ENCODE peak calls at places on chromosomes 3 and 15, in six cellular contexts. C is GM12891, K is HCT116, Y is right lobe of liver, H is NB4, M is Peyer's patch. J is an unnamed sample.

GRCh38 chr3:16409032-16409431 is 104.5 kb downstream of the RFTN1 start:
- DNase-seq in K (no peak), M (no peak), C (no peak), Y (no peak), H (no peak), J (no peak)

GRCh38 chr3:42975955-42976354 is 3.2 kb upstream of the GASK1A start:
- DNase-seq in K (no peak), M (no peak), Y (no peak), C (no peak), H (no peak), J (no peak)

GRCh38 chr15:71945012-71945411 is 134.7 kb downstream of the NR2E3 start:
- DNase-seq in H (no peak), K (no peak), Y (no peak), M (no peak), C (no peak), J (no peak)

GRCh38 chr3:51974963-51975856 is at the start of gene ABHD14A:
- DNase-seq in H (peak), C (peak), K (no peak), Y (peak), M (peak), J (peak)

GRCh38 chr15:99105516-99106341 is 849 bp downstream of the SYNM start:
- DNase-seq in C (peak), H (peak), K (no peak), Y (no peak), M (peak), J (no peak)

GRCh38 chr3:12948371-12948770 is 107.0 kb upstream of the RPL32 start:
- DNase-seq in H (no peak), M (no peak), K (no peak), Y (no peak), C (no peak), J (no peak)

GRCh38 chr3:59982510-59982909 is 932.7 kb upstream of the CFAP20DC start:
- DNase-seq in M (no peak), C (no peak), K (no peak), Y (no peak), H (no peak), J (no peak)

GRCh38 chr15:48777645-48778337 is 33.1 kb downstream of the CEP152 start:
- DNase-seq in H (no peak), C (no peak), M (no peak), Y (no peak), K (no peak), J (no peak)

GRCh38 chr15:38611228-38611627 is 46.6 kb upstream of the RASGRP1 start:
- DNase-seq in C (no peak), Y (no peak), H (no peak), M (no peak), K (no peak), J (no peak)

GRCh38 chr3:30693470-30694120 is 87.2 kb downstream of the TGFBR2 start:
- DNase-seq in Y (no peak), K (peak), C (peak), H (peak), M (peak), J (peak)
- TF ChIP-seq POLR2A in Y (no peak), K (no peak), C (no peak), H (no peak), M (no peak), J (no peak)

DNA sequence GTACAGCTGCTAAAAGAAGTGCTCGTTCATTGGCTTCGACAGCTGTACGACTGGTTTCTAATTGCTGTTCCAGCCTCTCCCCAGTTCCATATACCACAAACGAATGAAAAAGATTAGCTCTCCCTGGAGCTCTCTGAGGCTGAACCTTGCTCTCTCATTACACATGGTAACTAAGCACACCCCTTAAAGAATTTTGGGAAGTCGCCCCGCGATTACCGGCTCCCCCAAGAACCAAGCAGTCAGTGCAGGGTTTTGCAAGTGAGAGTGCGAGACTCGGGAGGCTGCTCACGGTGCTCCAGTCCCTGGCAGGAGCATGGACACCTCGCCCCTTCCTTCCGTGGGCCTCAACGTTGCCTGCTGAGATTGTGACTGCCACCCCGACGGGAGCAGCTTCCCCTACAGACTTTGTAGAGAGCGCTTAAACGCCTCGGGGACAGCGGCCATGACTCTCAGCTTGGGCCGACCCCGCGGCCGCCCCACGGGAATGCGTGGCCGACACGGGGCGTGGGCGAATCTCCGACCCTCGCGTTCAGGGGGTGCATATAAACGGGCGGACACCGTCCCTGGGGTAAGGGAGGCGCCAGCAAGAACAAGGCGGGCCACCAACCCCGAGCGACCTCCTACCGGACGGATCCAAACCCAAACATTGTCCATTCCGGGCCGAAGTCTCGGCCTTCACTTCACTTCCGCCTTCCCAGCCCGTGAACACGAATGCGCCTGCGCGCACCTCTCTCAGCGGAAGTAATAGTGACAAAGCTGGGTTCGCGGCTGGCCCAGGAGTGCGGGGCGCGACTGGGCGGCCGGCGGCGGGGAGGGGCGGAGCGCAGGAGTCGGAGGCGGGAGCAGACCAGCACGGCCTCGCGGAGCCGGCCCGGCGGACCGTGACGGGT is at the start of gene ATP2C1:
- DNase-seq in H (peak), C (peak), M (peak), Y (peak), K (peak), J (peak)
- TF ChIP-seq POLR2A in H (peak), C (peak), M (peak), Y (peak), K (peak), J (peak)

GRCh38 chr3:190258634-190259033 is 63.6 kb downstream of the CLDN1 start:
- DNase-seq in M (no peak), C (no peak), K (no peak), H (no peak), Y (no peak), J (no peak)
- TF ChIP-seq POLR2A in M (no peak), C (no peak), K (no peak), H (no peak), Y (no peak), J (no peak)

GRCh38 chr15:41899854-41900442 is 6.1 kb upstream of the SPTBN5 start:
- DNase-seq in C (no peak), Y (no peak), K (no peak), M (no peak), H (no peak), J (no peak)

GRCh38 chr15:41897327-41897726 is 3.5 kb upstream of the SPTBN5 start:
- DNase-seq in C (no peak), Y (peak), H (no peak), M (no peak), K (no peak), J (no peak)

GRCh38 chr15:41903782-41904181 is 9.9 kb upstream of the SPTBN5 start:
- DNase-seq in Y (no peak), K (no peak), C (no peak), H (no peak), M (no peak), J (no peak)

GRCh38 chr15:41904487-41905359 is 10.9 kb upstream of the SPTBN5 start:
- DNase-seq in Y (no peak), H (peak), M (peak), K (peak), C (peak), J (peak)

GRCh38 chr15:41900526-41901380 is 6.9 kb upstream of the SPTBN5 start:
- DNase-seq in Y (no peak), C (no peak), H (no peak), M (no peak), K (no peak), J (no peak)
- TF ChIP-seq POLR2A in Y (no peak), C (no peak), H (no peak), M (no peak), K (no peak), J (no peak)

GRCh38 chr3:139934557-139935070 is 371 bp upstream of the CLSTN2 start:
- DNase-seq in M (peak), C (no peak), K (no peak), Y (no peak), H (no peak), J (no peak)

GRCh38 chr3:139928708-139929505 is 6.1 kb upstream of the CLSTN2 start:
- DNase-seq in M (no peak), K (no peak), Y (no peak), C (no peak), H (no peak), J (no peak)

GRCh38 chr3:139935866-139936817 is 1.2 kb downstream of the CLSTN2 start:
- DNase-seq in Y (peak), K (no peak), H (no peak), C (peak), M (peak), J (no peak)

GRCh38 chr3:139935071-139935865 is at the start of gene CLSTN2:
- DNase-seq in M (peak), Y (peak), C (peak), H (no peak), K (no peak), J (no peak)

GRCh38 chr3:139930201-139930600 is 4.8 kb upstream of the CLSTN2 start:
- DNase-seq in H (no peak), C (no peak), Y (no peak), K (no peak), M (no peak), J (no peak)
- TF ChIP-seq POLR2A in H (no peak), C (no peak), Y (no peak), K (no peak), M (no peak), J (no peak)

J was measured in H54.